ENCODE peak calls at places on chromosomes 11 and 22, in four cellular contexts. One of them, this sample, is unnamed.

GRCh38 chr11:30216534-30216933 is 14.3 kb upstream of the FSHB start:
- ATAC-seq in HepG2: no peak
- ATAC-seq in HCT116: no peak
- ATAC-seq in A549: no peak
- ATAC-seq in this sample: no peak

GRCh38 chr11:33553486-33553885 is 147.1 kb downstream of the C11orf91 start:
- ATAC-seq in A549: no peak
- ATAC-seq in HepG2: no peak
- ATAC-seq in HCT116: no peak
- ATAC-seq in this sample: no peak

GRCh38 chr11:18299724-18300123 is 22.2 kb downstream of the HPS5 start:
- ATAC-seq in HepG2: no peak
- ATAC-seq in HCT116: no peak
- ATAC-seq in A549: no peak
- ATAC-seq in this sample: no peak

GRCh38 chr11:123261345-123262106 is 66.5 kb upstream of the CLMP start:
- ATAC-seq in HepG2: peak
- ATAC-seq in HCT116: peak
- ATAC-seq in A549: peak
- ATAC-seq in this sample: peak

GRCh38 chr11:62713343-62713742 is 5.9 kb downstream of the GNG3 start:
- ATAC-seq in A549: no peak
- ATAC-seq in HCT116: peak
- ATAC-seq in HepG2: peak
- ATAC-seq in this sample: no peak

GRCh38 chr22:20422965-20423635 is 14.5 kb downstream of the SCARF2 start:
- ATAC-seq in HepG2: no peak
- ATAC-seq in A549: no peak
- ATAC-seq in HCT116: no peak
- ATAC-seq in this sample: peak

GRCh38 chr11:90192869-90193582 is 29.8 kb downstream of the CHORDC1 start:
- ATAC-seq in HepG2: no peak
- ATAC-seq in A549: no peak
- ATAC-seq in HCT116: no peak
- ATAC-seq in this sample: no peak

GRCh38 chr11:76604081-76604601 is 66.4 kb downstream of the LRRC32 start:
- ATAC-seq in HepG2: peak
- ATAC-seq in HCT116: no peak
- ATAC-seq in A549: no peak
- ATAC-seq in this sample: no peak

GRCh38 chr11:15875393-15875792 is 481.0 kb downstream of the SOX6 start:
- ATAC-seq in A549: no peak
- ATAC-seq in HCT116: no peak
- ATAC-seq in HepG2: no peak
- ATAC-seq in this sample: no peak

GRCh38 chr11:128195057-128195751 is 392.2 kb downstream of the ETS1 start:
- ATAC-seq in HCT116: no peak
- ATAC-seq in HepG2: no peak
- ATAC-seq in A549: no peak
- ATAC-seq in this sample: peak

GRCh38 chr11:19903620-19904069 is 191.0 kb downstream of the NAV2 start:
- ATAC-seq in A549: peak
- ATAC-seq in HCT116: peak
- ATAC-seq in HepG2: peak
- ATAC-seq in this sample: peak

GRCh38 chr22:38843716-38844660 is at the start of gene NPTXR:
- ATAC-seq in HCT116: peak
- ATAC-seq in HepG2: peak
- ATAC-seq in A549: peak
- ATAC-seq in this sample: peak

GRCh38 chr11:130144721-130145327 is 14.8 kb upstream of the ST14 start:
- ATAC-seq in A549: no peak
- ATAC-seq in HepG2: peak
- ATAC-seq in HCT116: no peak
- ATAC-seq in this sample: no peak

GRCh38 chr11:115890500-115890899 is 386.3 kb upstream of the CADM1 start:
- ATAC-seq in HepG2: no peak
- ATAC-seq in HCT116: no peak
- ATAC-seq in A549: no peak
- ATAC-seq in this sample: no peak

GRCh38 chr11:34909955-34910354 is 6.2 kb downstream of the APIP start:
- ATAC-seq in A549: no peak
- ATAC-seq in HCT116: no peak
- ATAC-seq in HepG2: no peak
- ATAC-seq in this sample: no peak

GRCh38 chr11:8790964-8791363 is 108.4 kb downstream of the RPL27A start:
- ATAC-seq in A549: no peak
- ATAC-seq in HCT116: no peak
- ATAC-seq in HepG2: no peak
- ATAC-seq in this sample: no peak

GRCh38 chr22:17213976-17214375 is 5.3 kb downstream of the ADA2 start:
- ATAC-seq in HCT116: peak
- ATAC-seq in HepG2: peak
- ATAC-seq in A549: peak
- ATAC-seq in this sample: no peak

GRCh38 chr11:78834886-78835285 is 260.2 kb upstream of the NARS2 start:
- ATAC-seq in HepG2: no peak
- ATAC-seq in HCT116: no peak
- ATAC-seq in A549: no peak
- ATAC-seq in this sample: no peak

GRCh38 chr11:114147389-114148382 is 88.2 kb downstream of the ZBTB16 start:
- ATAC-seq in HCT116: no peak
- ATAC-seq in HepG2: no peak
- ATAC-seq in A549: no peak
- ATAC-seq in this sample: peak

GRCh38 chr11:126219547-126219946 is 8.0 kb downstream of the FAM118B start:
- ATAC-seq in HepG2: no peak
- ATAC-seq in A549: no peak
- ATAC-seq in HCT116: no peak
- ATAC-seq in this sample: no peak

GRCh38 chr22:35686298-35686697 is 31.4 kb upstream of the APOL5 start:
- ATAC-seq in HepG2: no peak
- ATAC-seq in A549: no peak
- ATAC-seq in HCT116: no peak
- ATAC-seq in this sample: no peak

DNA sequence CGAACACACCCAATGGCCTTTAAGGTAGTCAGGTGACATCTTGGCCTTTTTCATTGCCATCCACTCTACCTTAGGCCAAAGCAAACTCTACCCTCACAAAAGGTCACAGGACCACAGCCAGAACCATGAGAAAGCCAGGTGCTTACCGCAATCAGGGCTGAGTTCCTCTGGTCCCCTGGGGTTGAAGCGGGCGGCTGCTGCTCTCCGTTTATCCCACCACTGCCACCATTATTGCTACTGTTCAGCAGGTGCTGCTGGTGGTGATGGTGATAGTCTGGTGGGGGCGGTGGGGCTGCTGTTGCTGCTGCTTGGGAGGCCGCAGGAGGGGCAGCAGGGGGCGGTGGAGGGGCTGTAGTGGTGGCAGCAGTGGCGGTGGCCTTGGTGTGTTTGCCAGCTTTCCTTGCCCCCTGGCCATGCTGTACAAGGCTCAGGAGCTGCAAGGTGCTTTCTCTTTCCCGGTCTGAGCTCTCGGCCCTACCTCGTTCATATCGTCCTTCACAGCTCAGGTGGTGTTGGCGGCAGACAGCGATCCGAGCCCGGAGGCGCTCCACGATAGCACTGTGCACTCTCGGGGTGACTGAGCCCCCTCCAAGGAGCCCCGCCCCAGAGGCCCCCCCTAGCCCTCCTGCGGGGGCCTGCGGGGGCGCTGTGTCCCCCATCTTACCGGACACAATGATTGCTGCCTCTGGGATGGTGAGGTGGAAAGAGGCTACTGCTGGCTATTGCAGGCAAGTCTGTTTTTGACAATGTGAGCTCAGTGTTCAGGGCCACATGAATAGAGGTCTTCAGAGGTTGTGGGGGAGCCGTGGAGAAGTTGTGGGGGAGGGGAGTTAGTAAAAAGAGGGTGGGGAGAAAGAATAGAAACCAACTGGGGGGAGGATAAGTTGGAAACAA is 1.5 kb downstream of the MAML2 start:
- ATAC-seq in HCT116: peak
- ATAC-seq in A549: peak
- ATAC-seq in HepG2: peak
- ATAC-seq in this sample: peak
- TF ChIP-seq POLR2A in HCT116: no peak
- TF ChIP-seq POLR2A in A549: no peak
- TF ChIP-seq POLR2A in HepG2: no peak
- TF ChIP-seq POLR2A in this sample: peak

GRCh38 chr11:73200256-73200655 is 17.8 kb upstream of the P2RY2 start:
- ATAC-seq in HCT116: no peak
- ATAC-seq in HepG2: no peak
- ATAC-seq in A549: no peak
- ATAC-seq in this sample: no peak
- H3K4me3 ChIP-seq in HCT116: no peak
- H3K4me3 ChIP-seq in HepG2: no peak
- H3K4me3 ChIP-seq in A549: no peak
- H3K4me3 ChIP-seq in this sample: no peak

GRCh38 chr22:29266564-29267461 is 968 bp downstream of the RHBDD3 start:
- ATAC-seq in HCT116: peak
- ATAC-seq in HepG2: peak
- ATAC-seq in A549: peak
- ATAC-seq in this sample: no peak

GRCh38 chr22:29267462-29267857 is 321 bp downstream of the RHBDD3 start:
- ATAC-seq in A549: no peak
- ATAC-seq in HepG2: no peak
- ATAC-seq in HCT116: no peak
- ATAC-seq in this sample: no peak

GRCh38 chr22:29265306-29265705 is 2.5 kb downstream of the RHBDD3 start:
- ATAC-seq in HepG2: no peak
- ATAC-seq in HCT116: no peak
- ATAC-seq in A549: no peak
- ATAC-seq in this sample: no peak

GRCh38 chr22:29267858-29268510 is at the start of the genes EWSR1 and RHBDD3:
- ATAC-seq in A549: peak
- ATAC-seq in HepG2: peak
- ATAC-seq in HCT116: peak
- ATAC-seq in this sample: peak

GRCh38 chr22:29265929-29266328 is 1.9 kb downstream of the RHBDD3 start:
- ATAC-seq in HepG2: no peak
- ATAC-seq in HCT116: no peak
- ATAC-seq in A549: no peak
- ATAC-seq in this sample: no peak
- TF ChIP-seq POLR2A in HepG2: no peak
- TF ChIP-seq POLR2A in HCT116: no peak
- TF ChIP-seq POLR2A in A549: no peak
- TF ChIP-seq POLR2A in this sample: no peak

GRCh38 chr11:25309818-25310217 is 813.0 kb downstream of the LUZP2 start:
- ATAC-seq in HCT116: no peak
- ATAC-seq in HepG2: no peak
- ATAC-seq in A549: no peak
- ATAC-seq in this sample: no peak
- H3K4me3 ChIP-seq in HCT116: no peak
- H3K4me3 ChIP-seq in HepG2: no peak
- H3K4me3 ChIP-seq in A549: no peak
- H3K4me3 ChIP-seq in this sample: no peak